ENCODE peak calls at places on chromosomes 7 and 10, in six cellular contexts. G, D, J, E, S and A are unnamed samples. For H3K4me1, the result is how much of the 10 kb centered on the place peaks cover.

GRCh38 chr10:7054915-7055314 is 355.9 kb downstream of the SFMBT2 start:
- DNase-seq in G (no peak), D (no peak), J (peak), E (peak), S (no peak), A (no peak)

GRCh38 chr10:124993728-124994451 is 52.0 kb downstream of the ZRANB1 start:
- DNase-seq in G (no peak), D (no peak), J (no peak), E (no peak), S (no peak), A (no peak)

GRCh38 chr7:34748244-34749039 is 90.4 kb downstream of the NPSR1 start:
- DNase-seq in G (peak), D (peak), J (peak), E (peak), S (peak), A (peak)

GRCh38 chr7:113652501-113652900 is 266.3 kb downstream of the PPP1R3A start:
- DNase-seq in G (no peak), D (no peak), J (peak), E (no peak), S (no peak), A (no peak)

GRCh38 chr7:138837627-138838026 is 39.6 kb upstream of the ATP6V0A4 start:
- DNase-seq in G (no peak), D (no peak), J (peak), E (no peak), S (peak), A (no peak)

GRCh38 chr10:126598009-126598408 is 72.5 kb downstream of the C10orf90 start:
- DNase-seq in G (peak), D (no peak), J (peak), E (peak), S (no peak), A (no peak)

GRCh38 chr7:141272417-141272816 is 198.6 kb downstream of the TMEM178B start:
- DNase-seq in G (no peak), D (no peak), J (no peak), E (no peak), S (no peak), A (no peak)

GRCh38 chr10:110764378-110764777 is 107.3 kb upstream of the PDCD4 start:
- DNase-seq in G (no peak), D (no peak), J (no peak), E (no peak), S (peak), A (no peak)

GRCh38 chr10:128843972-128844371 is 623.1 kb upstream of the MGMT start:
- DNase-seq in G (no peak), D (no peak), J (no peak), E (peak), S (no peak), A (no peak)

GRCh38 chr10:129794056-129794455 is 170.0 kb downstream of the EBF3 start:
- DNase-seq in G (no peak), D (no peak), J (no peak), E (no peak), S (no peak), A (no peak)

GRCh38 chr10:46528675-46529615 is 27.5 kb downstream of the GPRIN2 start:
- DNase-seq in G (no peak), D (no peak), J (no peak), E (no peak), S (no peak), A (peak)

GRCh38 chr7:149422065-149422913 is 38.6 kb downstream of the ZNF777 start:
- DNase-seq in G (peak), D (peak), J (peak), E (peak), S (peak), A (peak)

GRCh38 chr10:102626026-102626686 is 18.1 kb upstream of the TRIM8 start:
- DNase-seq in G (no peak), D (no peak), J (no peak), E (no peak), S (no peak), A (peak)

GRCh38 chr10:18860591-18861205 is 187.9 kb upstream of the MALRD1 start:
- DNase-seq in G (no peak), D (no peak), J (peak), E (no peak), S (no peak), A (no peak)

GRCh38 chr7:117021960-117022359 is 68.7 kb downstream of the ST7 start:
- DNase-seq in G (no peak), D (no peak), J (no peak), E (no peak), S (no peak), A (no peak)

GRCh38 chr10:10662720-10663467 is 354.8 kb upstream of the CELF2 start:
- DNase-seq in G (no peak), D (no peak), J (no peak), E (no peak), S (no peak), A (no peak)

GRCh38 chr7:106064329-106064728 is 47.8 kb downstream of the SYPL1 start:
- DNase-seq in G (no peak), D (no peak), J (no peak), E (no peak), S (no peak), A (no peak)

GRCh38 chr10:98858525-98858924 is 377.1 kb downstream of the HPSE2 start:
- DNase-seq in G (peak), D (no peak), J (peak), E (peak), S (no peak), A (no peak)

GRCh38 chr7:157906583-157906982 is 569.8 kb downstream of the DNAJB6 start:
- DNase-seq in G (no peak), D (no peak), J (no peak), E (no peak), S (no peak), A (no peak)

GRCh38 chr7:105112440-105113418 is 98.7 kb downstream of the KMT2E start:
- DNase-seq in G (no peak), D (no peak), J (no peak), E (no peak), S (no peak), A (no peak)

GRCh38 chr7:138077809-138078208 is 1.6 kb downstream of the AKR1D1 start:
- DNase-seq in G (no peak), D (no peak), J (no peak), E (no peak), S (no peak), A (no peak)

GRCh38 chr10:62230344-62231138 is 38.1 kb downstream of the RTKN2 start:
- DNase-seq in G (no peak), D (no peak), J (peak), E (no peak), S (no peak), A (no peak)

GRCh38 chr7:3073763-3074460 is 30.2 kb upstream of the CARD11 start:
- DNase-seq in G (no peak), D (no peak), J (no peak), E (no peak), S (no peak), A (no peak)

GRCh38 chr7:100804681-100805431 is 22.5 kb downstream of the EPHB4 start:
- DNase-seq in G (no peak), D (no peak), J (no peak), E (no peak), S (no peak), A (no peak)

GRCh38 chr7:100806276-100806675 is 21.0 kb downstream of the EPHB4 start:
- DNase-seq in G (no peak), D (no peak), J (no peak), E (no peak), S (no peak), A (no peak)

GRCh38 chr7:100802951-100803350 is 24.4 kb downstream of the EPHB4 start:
- DNase-seq in G (no peak), D (peak), J (no peak), E (no peak), S (no peak), A (no peak)

GRCh38 chr7:100801833-100802568 is 25.3 kb downstream of the EPHB4 start:
- DNase-seq in G (peak), D (peak), J (peak), E (no peak), S (no peak), A (no peak)

GRCh38 chr7:100803398-100804161 is 23.7 kb downstream of the EPHB4 start:
- DNase-seq in G (peak), D (peak), J (peak), E (no peak), S (peak), A (peak)
- H3K4me1 ChIP-seq in G (half or more), D (under half), J (under half), E (under half), S (under half), A (under half)

DNA sequence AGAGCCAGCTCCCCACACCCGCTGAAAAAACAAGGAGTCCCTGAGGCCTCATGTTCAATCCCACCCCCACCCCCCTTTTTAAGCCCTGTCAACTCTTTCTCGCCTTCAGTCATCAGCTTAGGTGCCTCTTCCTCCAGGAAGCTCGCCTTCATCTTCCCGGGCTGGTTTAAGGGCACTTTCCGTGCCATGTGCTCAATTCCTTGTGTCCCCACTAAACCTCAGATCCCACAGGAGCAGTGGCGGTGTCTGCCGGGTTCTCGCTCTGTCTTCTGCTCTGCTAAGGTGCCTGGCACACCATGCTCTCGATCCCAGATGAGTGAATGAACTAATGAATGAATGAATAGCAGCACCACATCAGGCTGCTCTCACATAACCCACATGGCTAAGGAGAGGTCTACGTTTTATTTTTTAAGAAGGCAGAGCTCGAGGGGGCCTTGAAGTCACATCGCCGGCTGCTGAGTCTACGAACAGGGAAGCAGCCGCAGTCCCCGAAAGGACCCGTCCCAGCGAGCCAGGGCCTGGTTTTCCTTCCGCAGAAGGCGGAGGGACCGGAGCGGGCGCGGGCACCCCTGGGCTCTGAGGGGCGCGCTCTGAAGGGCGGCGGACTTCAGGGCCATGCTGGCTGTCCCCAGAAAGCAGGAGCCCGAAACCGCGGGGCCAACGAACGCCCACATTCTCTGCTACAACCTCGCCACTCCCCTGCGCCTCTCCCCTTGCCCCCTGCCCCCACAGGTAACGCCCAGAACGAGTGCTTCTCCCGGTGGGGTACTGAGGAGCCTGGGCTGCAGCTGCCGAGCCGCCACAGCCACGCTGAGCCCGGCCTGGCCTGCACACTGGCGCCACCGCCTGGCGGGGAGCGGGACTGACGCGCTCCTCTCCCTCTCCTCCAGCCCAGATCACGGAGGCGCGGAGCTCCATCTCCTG is 73.4 kb upstream of the KCNMA1 start:
- DNase-seq in G (peak), D (peak), J (peak), E (peak), S (peak), A (peak)
- H3K4me1 ChIP-seq in G (under half), D (under half), J (under half), E (under half), S (under half), A (under half)

DNA sequence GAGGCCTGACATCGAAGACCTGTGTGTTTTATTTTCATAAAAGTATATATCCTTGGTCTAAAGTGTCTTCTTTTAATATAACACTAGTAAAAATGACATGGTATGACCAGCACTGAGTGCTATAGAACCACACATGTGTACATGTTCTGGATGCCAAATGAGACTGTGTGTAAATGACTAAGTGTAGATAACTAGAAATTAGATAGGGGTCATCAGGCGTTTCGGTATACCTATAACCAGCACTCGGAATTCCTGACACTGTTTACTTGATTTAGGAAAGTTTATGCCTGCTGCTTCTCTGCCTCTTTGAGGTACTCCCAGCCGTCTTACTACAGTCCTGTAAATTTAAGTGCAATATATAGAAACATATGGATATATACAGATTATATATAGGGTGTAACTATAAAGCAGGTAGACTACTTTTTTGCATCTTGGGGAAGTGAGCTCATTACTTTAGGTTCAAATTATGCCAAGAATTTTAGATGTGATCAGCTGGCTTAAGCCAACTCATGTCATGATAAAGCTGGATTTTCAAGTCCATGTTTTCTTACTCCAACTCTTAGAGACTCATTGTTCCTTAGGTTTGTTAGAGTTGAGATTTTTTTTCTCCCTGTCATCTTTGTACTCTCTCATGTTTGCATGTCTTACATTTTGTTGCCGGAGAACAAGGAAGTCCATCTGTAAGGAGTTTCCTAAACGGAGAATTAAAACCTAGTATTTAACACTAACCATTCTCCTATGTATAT is 62.9 kb downstream of the KLHDC10 start:
- DNase-seq in G (no peak), D (no peak), J (no peak), E (no peak), S (no peak), A (no peak)
- H3K4me1 ChIP-seq in G (under half), D (under half), J (under half), E (under half), S (under half), A (under half)

DNA sequence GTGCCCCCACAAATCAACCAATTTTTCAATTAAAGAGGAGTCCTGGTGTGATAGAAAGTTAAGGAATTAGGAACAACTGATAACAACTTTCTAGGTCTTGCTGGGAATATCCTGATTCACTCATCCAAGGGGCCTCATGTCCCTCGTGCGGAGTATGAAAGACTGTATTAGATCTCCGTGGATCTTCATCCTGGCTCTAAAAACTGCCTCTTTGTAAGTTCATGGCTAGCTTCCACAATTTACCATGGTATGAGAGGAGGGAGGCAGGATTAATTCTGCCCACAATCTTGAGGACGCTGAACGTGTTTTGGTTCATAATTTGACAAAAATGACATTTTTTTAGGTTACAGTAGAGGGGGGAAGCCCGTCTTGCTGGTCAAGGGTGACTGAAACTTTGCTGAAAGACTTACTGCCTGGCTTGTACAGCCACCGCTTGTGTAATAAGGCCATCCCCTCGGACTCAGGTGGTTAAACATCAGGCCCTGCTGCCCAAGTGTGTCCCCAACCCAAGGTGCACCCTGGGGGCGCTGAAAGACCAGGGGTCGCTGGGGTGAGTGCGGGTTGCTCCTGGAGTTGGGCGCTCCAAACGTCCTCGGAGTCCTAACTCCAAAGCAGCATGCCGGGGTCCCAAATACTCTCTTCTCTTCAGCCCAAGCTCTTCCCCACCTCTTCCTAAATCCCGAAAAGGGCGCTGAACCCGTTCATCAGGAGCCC is 750 bp downstream of the HIBADH start:
- DNase-seq in G (peak), D (peak), J (peak), E (no peak), S (peak), A (peak)
- H3K4me1 ChIP-seq in G (under half), D (under half), J (under half), E (under half), S (under half), A (under half)

GRCh38 chr7:22563621-22564241 is 63.7 kb upstream of the STEAP1B start:
- DNase-seq in G (no peak), D (no peak), J (peak), E (no peak), S (no peak), A (no peak)

GRCh38 chr7:22566592-22566991 is 66.6 kb upstream of the STEAP1B start:
- DNase-seq in G (no peak), D (no peak), J (no peak), E (no peak), S (no peak), A (no peak)

GRCh38 chr7:22566176-22566575 is 66.2 kb upstream of the STEAP1B start:
- DNase-seq in G (no peak), D (no peak), J (no peak), E (no peak), S (no peak), A (no peak)

GRCh38 chr7:22564511-22565045 is 64.6 kb upstream of the STEAP1B start:
- DNase-seq in G (no peak), D (no peak), J (peak), E (no peak), S (peak), A (peak)

DNA sequence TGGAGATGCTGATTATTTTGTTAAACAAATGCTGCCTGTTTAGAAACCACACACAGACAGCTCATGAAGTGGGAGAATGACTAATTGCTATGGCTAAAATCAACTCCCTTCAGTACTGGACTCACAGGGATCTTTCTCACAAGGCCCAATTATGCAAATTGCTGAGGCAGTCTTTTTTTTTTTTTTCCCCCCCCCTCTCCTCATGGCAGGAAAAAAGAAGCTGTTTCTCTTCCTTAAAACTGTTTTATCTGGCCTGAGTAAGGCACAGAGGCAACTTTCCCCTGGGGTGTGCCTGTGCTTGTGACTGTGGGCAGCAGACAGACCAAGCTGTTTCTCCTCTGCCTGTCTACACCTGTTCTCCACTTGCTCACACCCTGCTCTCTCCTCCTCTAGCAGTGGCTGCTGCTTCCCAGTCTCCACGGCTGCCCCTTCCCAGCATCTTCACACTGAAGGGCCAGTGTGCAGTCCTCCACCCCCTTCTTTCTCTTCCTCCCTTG is 65.4 kb upstream of the STEAP1B start:
- DNase-seq in G (no peak), D (no peak), J (peak), E (no peak), S (no peak), A (no peak)
- H3K4me1 ChIP-seq in G (under half), D (under half), J (under half), E (under half), S (under half), A (under half)